ENCODE peak calls at places on chromosomes 7 and 10, in ten cellular contexts. U, P, O, Z, H, L, C, Q, I and F are unnamed samples.

GRCh38 chr10:80133221-80133620 is 691 bp downstream of the PLAC9 start:
- DNase-seq in U (peak), P (no peak), O (no peak), Z (no peak), H (no peak), L (no peak), C (no peak), Q (no peak), I (no peak), F (no peak)

GRCh38 chr10:71080381-71081228 is 131.8 kb upstream of the UNC5B start:
- DNase-seq in U (no peak), P (peak), O (no peak), Z (no peak), H (no peak), L (no peak), C (no peak), Q (no peak), I (no peak), F (peak)

GRCh38 chr10:52525761-52526160 is 211.7 kb downstream of the DKK1 start:
- DNase-seq in U (no peak), P (no peak), O (no peak), Z (no peak), H (peak), L (no peak), C (peak), Q (peak), I (no peak), F (no peak)

GRCh38 chr7:70614237-70614984 is 517.5 kb upstream of the GALNT17 start:
- DNase-seq in U (peak), P (peak), O (no peak), Z (no peak), H (peak), L (peak), C (peak), Q (peak), I (no peak), F (peak)

GRCh38 chr10:118501171-118501570 is 94.3 kb downstream of the PRLHR start:
- DNase-seq in U (no peak), P (no peak), O (no peak), Z (no peak), H (peak), L (no peak), C (peak), Q (no peak), I (no peak), F (no peak)

GRCh38 chr7:45082031-45082830 is 6.5 kb downstream of the NACAD start:
- DNase-seq in U (no peak), P (peak), O (no peak), Z (no peak), H (no peak), L (peak), C (no peak), Q (no peak), I (no peak), F (no peak)

GRCh38 chr7:74583630-74584029 is 73.9 kb upstream of the GTF2I start:
- DNase-seq in U (no peak), P (no peak), O (no peak), Z (no peak), H (peak), L (no peak), C (no peak), Q (no peak), I (no peak), F (no peak)

GRCh38 chr10:36096571-36096970 is 454.5 kb upstream of the FZD8 start:
- DNase-seq in U (no peak), P (no peak), O (no peak), Z (no peak), H (peak), L (no peak), C (peak), Q (peak), I (no peak), F (no peak)

GRCh38 chr7:74032191-74032490 is 4.2 kb downstream of the ELN start:
- DNase-seq in U (peak), P (no peak), O (no peak), Z (no peak), H (peak), L (peak), C (peak), Q (peak), I (peak), F (peak)

GRCh38 chr7:2635810-2636701 is 4.3 kb downstream of the TTYH3 start:
- DNase-seq in U (no peak), P (no peak), O (no peak), Z (no peak), H (no peak), L (no peak), C (no peak), Q (no peak), I (no peak), F (no peak)

GRCh38 chr10:89042547-89042946 is 51.9 kb downstream of the FAS start:
- DNase-seq in U (no peak), P (no peak), O (no peak), Z (no peak), H (peak), L (no peak), C (no peak), Q (no peak), I (no peak), F (no peak)

GRCh38 chr7:50085344-50085743 is 7.7 kb downstream of the ZPBP start:
- DNase-seq in U (no peak), P (no peak), O (no peak), Z (no peak), H (no peak), L (no peak), C (no peak), Q (no peak), I (no peak), F (no peak)

GRCh38 chr10:97781541-97782331 is 9.9 kb upstream of the SFRP5 start:
- DNase-seq in U (no peak), P (no peak), O (no peak), Z (no peak), H (no peak), L (no peak), C (no peak), Q (no peak), I (no peak), F (no peak)

GRCh38 chr10:72248477-72249151 is 25.1 kb upstream of the DDIT4 start:
- DNase-seq in U (peak), P (peak), O (no peak), Z (no peak), H (peak), L (peak), C (no peak), Q (no peak), I (peak), F (peak)

GRCh38 chr7:117385340-117386124 is 41.8 kb downstream of the ASZ1 start:
- DNase-seq in U (no peak), P (no peak), O (peak), Z (no peak), H (peak), L (no peak), C (peak), Q (peak), I (no peak), F (no peak)

GRCh38 chr7:69622960-69623359 is 24.7 kb downstream of the AUTS2 start:
- DNase-seq in U (no peak), P (no peak), O (no peak), Z (no peak), H (no peak), L (no peak), C (no peak), Q (no peak), I (no peak), F (no peak)

GRCh38 chr7:51029586-51030230 is 247.0 kb upstream of the GRB10 start:
- DNase-seq in U (no peak), P (no peak), O (no peak), Z (no peak), H (peak), L (no peak), C (peak), Q (peak), I (no peak), F (no peak)

GRCh38 chr7:869348-869747 is 7.0 kb upstream of the GET4 start:
- DNase-seq in U (no peak), P (no peak), O (no peak), Z (no peak), H (no peak), L (no peak), C (no peak), Q (no peak), I (peak), F (no peak)

GRCh38 chr7:873367-874002 is 2.9 kb upstream of the GET4 start:
- DNase-seq in U (peak), P (peak), O (peak), Z (peak), H (peak), L (peak), C (peak), Q (peak), I (peak), F (peak)

GRCh38 chr7:875051-875450 is 1.3 kb upstream of the GET4 start:
- DNase-seq in U (no peak), P (no peak), O (no peak), Z (no peak), H (no peak), L (no peak), C (no peak), Q (no peak), I (no peak), F (no peak)

GRCh38 chr7:874036-874749 is 2.2 kb upstream of the GET4 start:
- DNase-seq in U (no peak), P (no peak), O (no peak), Z (peak), H (no peak), L (peak), C (no peak), Q (no peak), I (peak), F (no peak)

DNA sequence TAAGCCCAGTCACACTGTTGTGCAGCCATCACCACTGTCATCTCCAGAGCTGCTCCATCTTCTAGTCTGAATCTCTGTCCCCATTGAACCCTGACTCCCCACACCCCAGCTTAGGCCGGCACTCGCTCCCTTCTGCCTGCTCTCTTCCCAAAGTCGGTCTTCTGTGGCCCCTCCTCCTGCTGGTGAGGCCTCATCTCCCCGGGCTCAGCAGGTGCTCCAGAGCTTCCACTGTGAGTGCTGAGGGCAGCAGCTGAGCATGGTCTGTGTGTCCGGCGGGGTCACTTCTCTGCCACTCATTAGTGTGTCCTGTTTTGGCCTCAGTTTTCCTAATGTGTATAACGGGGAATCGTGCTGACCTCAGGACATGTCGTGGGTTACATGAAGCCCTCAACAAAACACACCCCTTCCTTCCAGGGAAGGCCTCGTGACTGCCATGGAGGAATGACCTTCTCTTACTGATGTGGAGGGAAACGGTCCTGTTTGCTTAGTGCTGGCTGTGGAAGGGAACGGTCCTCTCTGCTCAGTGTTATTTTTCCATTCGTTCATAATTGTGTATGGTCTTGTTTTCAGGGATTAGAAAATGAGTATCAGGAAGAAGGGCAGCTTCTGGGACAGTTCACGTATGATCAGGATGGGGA is 4.3 kb upstream of the GET4 start:
- DNase-seq in U (no peak), P (no peak), O (no peak), Z (no peak), H (no peak), L (no peak), C (no peak), Q (no peak), I (peak), F (peak)
- TF ChIP-seq CTCF in U (no peak), P (no peak), O (no peak), Z (no peak), H (no peak), L (no peak), C (no peak), Q (no peak), I (no peak), F (no peak)

DNA sequence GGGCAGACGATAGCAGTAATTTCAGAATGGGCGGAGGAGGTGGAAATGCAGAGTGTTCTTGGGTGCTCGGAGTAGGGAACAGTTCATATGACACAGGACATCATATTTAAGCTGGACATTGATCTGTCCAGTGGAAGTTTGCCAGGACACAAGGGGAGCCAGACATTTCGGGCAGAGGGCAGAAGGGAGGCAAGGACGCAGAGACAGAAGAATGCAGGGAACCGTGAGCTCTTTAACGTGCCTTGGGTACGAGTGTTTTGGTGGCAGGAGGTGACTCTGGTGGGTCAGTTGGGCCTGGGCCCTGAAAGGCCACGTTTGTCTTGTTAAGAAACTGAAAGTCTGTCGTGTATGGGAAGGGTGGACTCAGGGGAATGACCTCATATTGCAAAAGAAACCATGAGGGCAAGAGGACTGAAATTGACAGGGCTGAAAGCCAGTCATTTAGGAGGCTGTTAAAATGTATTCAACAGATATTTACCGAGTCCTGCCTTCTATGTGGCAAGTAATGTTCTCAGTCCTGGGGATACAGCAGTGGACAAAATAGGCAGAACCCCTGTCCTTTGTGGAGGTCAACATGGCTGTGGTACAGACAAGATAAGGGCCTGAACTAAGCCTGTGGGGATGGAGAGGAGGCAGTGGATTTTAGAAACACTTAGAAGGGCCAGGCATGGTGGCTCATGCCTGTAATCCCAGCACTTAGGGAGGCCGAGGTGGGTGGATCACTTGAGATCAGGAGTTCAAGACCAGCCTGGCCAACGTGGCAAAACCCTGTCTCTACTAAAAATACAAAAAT is 2.2 kb downstream of the OPTN start:
- DNase-seq in U (no peak), P (no peak), O (no peak), Z (no peak), H (no peak), L (no peak), C (no peak), Q (peak), I (no peak), F (no peak)
- H3K4me3 ChIP-seq in U (peak), P (no peak), O (no peak), Z (no peak), H (no peak), L (peak), C (peak), Q (peak), I (peak), F (no peak)

GRCh38 chr7:64934478-64934877 is 31.4 kb downstream of the ZNF273 start:
- DNase-seq in U (no peak), P (no peak), O (no peak), Z (no peak), H (no peak), L (no peak), C (no peak), Q (no peak), I (no peak), F (no peak)
- H3K27ac ChIP-seq in U (no peak), P (no peak), O (no peak), Z (no peak), H (no peak), L (no peak), C (no peak), Q (no peak), I (no peak), F (no peak)

GRCh38 chr7:14507617-14508016 is 394.9 kb downstream of the DGKB start:
- DNase-seq in U (no peak), P (no peak), O (no peak), Z (no peak), H (peak), L (no peak), C (peak), Q (no peak), I (no peak), F (peak)

GRCh38 chr7:14505906-14506305 is 396.6 kb downstream of the DGKB start:
- DNase-seq in U (no peak), P (no peak), O (no peak), Z (no peak), H (no peak), L (no peak), C (no peak), Q (no peak), I (no peak), F (no peak)

GRCh38 chr7:14501436-14501835 is 401.1 kb downstream of the DGKB start:
- DNase-seq in U (no peak), P (no peak), O (no peak), Z (no peak), H (peak), L (no peak), C (no peak), Q (no peak), I (no peak), F (no peak)

DNA sequence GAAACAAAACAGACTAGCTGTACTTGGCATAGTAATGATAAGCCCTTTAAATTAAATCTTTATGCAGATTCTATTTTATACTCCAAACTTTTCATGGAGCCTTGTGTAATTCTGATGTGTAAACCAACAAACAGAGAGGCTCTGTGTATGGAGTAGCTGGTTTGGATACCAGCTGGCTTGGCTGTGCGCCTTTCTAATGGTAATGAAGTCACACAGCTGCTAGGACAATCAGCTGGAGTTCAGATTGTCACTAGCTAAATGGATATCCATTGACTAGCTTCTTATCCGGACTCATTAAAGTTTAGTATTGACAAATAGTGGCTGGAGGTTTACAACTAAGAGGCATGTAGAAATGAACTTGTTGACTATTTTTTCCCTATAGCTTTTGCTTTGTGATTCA is 398.4 kb downstream of the DGKB start:
- DNase-seq in U (no peak), P (no peak), O (no peak), Z (no peak), H (no peak), L (no peak), C (no peak), Q (no peak), I (no peak), F (no peak)
- TF ChIP-seq CTCF in U (no peak), P (no peak), O (no peak), Z (no peak), H (no peak), L (no peak), C (no peak), Q (no peak), I (no peak), F (no peak)

GRCh38 chr7:18505870-18506460 is 10.4 kb downstream of the HDAC9 start:
- DNase-seq in U (no peak), P (no peak), O (no peak), Z (no peak), H (no peak), L (no peak), C (peak), Q (peak), I (no peak), F (no peak)

GRCh38 chr7:18513343-18513742 is 17.8 kb downstream of the HDAC9 start:
- DNase-seq in U (no peak), P (no peak), O (no peak), Z (no peak), H (no peak), L (no peak), C (no peak), Q (no peak), I (no peak), F (no peak)

GRCh38 chr7:18508441-18509427 is 13.2 kb downstream of the HDAC9 start:
- DNase-seq in U (no peak), P (no peak), O (peak), Z (peak), H (peak), L (no peak), C (peak), Q (peak), I (no peak), F (no peak)

GRCh38 chr7:18511351-18511750 is 15.8 kb downstream of the HDAC9 start:
- DNase-seq in U (no peak), P (no peak), O (no peak), Z (no peak), H (no peak), L (no peak), C (no peak), Q (no peak), I (no peak), F (no peak)

DNA sequence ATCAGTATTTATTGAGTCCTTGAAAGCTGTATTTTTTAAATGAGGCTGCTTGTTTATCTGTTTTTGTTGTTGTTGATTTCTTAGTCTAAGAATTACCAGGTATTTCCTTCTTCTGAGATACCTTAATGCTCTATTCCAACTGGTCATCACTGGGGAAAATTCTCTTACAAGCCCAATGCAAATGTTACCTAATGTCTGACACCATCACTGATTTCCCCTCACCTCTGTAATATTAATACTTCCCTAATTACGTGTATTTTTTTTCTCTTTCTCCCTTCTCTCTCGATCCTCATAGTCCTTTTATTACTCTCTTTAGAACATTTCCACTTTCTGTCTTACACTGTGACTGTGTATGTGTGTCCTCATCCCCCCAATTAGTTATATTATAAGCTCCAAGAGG is 13.9 kb downstream of the HDAC9 start:
- DNase-seq in U (no peak), P (no peak), O (no peak), Z (no peak), H (peak), L (no peak), C (no peak), Q (peak), I (no peak), F (no peak)
- H3K4me3 ChIP-seq in U (no peak), P (no peak), O (peak), Z (no peak), H (peak), L (no peak), C (peak), Q (peak), I (no peak), F (no peak)